ENCODE peak calls at places on chromosome 6, in ten cellular contexts. H is Panc1, F is H1, O is prostate gland, R is spleen, J is GM23338, D is SK-N-SH, P is transverse colon, M is upper lobe of left lung, Q is breast epithelium. C is an unnamed sample.

GRCh38 chr6:154570505-154570904 is 60.0 kb upstream of the CNKSR3 start:
- DNase-seq in M (no peak), J (no peak), D (no peak), Q (no peak), H (no peak), O (no peak), P (no peak), F (no peak), R (no peak), C (no peak)

GRCh38 chr6:69894578-69895347 is 28.4 kb downstream of the COL19A1 start:
- DNase-seq in O (peak; percentile 39), D (no peak), Q (no peak), M (no peak), F (no peak), R (no peak), H (no peak), P (no peak), J (no peak), C (no peak)

GRCh38 chr6:156599977-156600647 is 177.1 kb upstream of the ARID1B start:
- DNase-seq in Q (no peak), D (no peak), O (peak; percentile 22), R (no peak), J (no peak), P (no peak), M (no peak), H (no peak), F (no peak), C (peak; percentile 93)

GRCh38 chr6:141641406-141641805 is 491.3 kb upstream of the GJE1 start:
- DNase-seq in D (no peak), O (no peak), P (no peak), Q (no peak), R (no peak), F (no peak), M (no peak), J (no peak), H (no peak), C (no peak)

GRCh38 chr6:46652232-46652602 is 401 bp downstream of the CYP39A1 start:
- DNase-seq in J (peak; percentile 9), O (no peak), R (no peak), F (no peak), P (no peak), H (no peak), Q (no peak), M (no peak), D (no peak), C (no peak)

GRCh38 chr6:25180630-25181375 is 98.4 kb upstream of the CARMIL1 start:
- DNase-seq in D (no peak), J (no peak), P (no peak), R (peak; percentile 73), H (no peak), F (no peak), O (no peak), Q (no peak), M (peak; percentile 52), C (no peak)

GRCh38 chr6:113690255-113690956 is 166.7 kb upstream of the MARCKS start:
- DNase-seq in F (no peak), O (peak; percentile 36), Q (no peak), H (peak; percentile 93), R (no peak), P (no peak), D (peak; percentile 10), M (no peak), J (no peak), C (no peak)

GRCh38 chr6:155301867-155302266 is 12.4 kb downstream of the TFB1M start:
- DNase-seq in J (peak; percentile 10), O (no peak), F (no peak), Q (no peak), D (no peak), H (no peak), M (no peak), P (no peak), R (no peak), C (no peak)

GRCh38 chr6:97053643-97054411 is 129.3 kb downstream of the KLHL32 start:
- DNase-seq in M (no peak), O (no peak), D (peak; percentile 26), Q (no peak), P (no peak), H (no peak), R (no peak), J (peak; percentile 40), F (no peak), C (no peak)

GRCh38 chr6:138818496-138819194 is 22.8 kb downstream of the ECT2L start:
- DNase-seq in M (no peak), D (no peak), R (no peak), H (no peak), Q (no peak), F (no peak), O (no peak), P (no peak), J (peak; percentile 17), C (no peak)

GRCh38 chr6:108841377-108841855 is 6.8 kb upstream of the ARMC2 start:
- DNase-seq in M (no peak), R (no peak), P (peak; percentile 21), D (no peak), O (no peak), H (no peak), F (no peak), Q (no peak), J (no peak), C (no peak)

GRCh38 chr6:19662911-19663310 is 174.3 kb upstream of the ID4 start:
- DNase-seq in J (peak; percentile 13), F (no peak), R (no peak), Q (no peak), P (no peak), O (no peak), D (no peak), M (no peak), H (no peak), C (no peak)

GRCh38 chr6:19664050-19664449 is 173.1 kb upstream of the ID4 start:
- DNase-seq in D (no peak), J (peak; percentile 38), H (no peak), F (no peak), P (no peak), R (no peak), O (no peak), Q (no peak), M (no peak), C (no peak)

GRCh38 chr6:19668710-19669109 is 168.5 kb upstream of the ID4 start:
- DNase-seq in O (no peak), H (no peak), Q (no peak), R (no peak), P (no peak), D (no peak), M (no peak), F (no peak), J (no peak), C (no peak)

GRCh38 chr6:19663479-19663878 is 173.7 kb upstream of the ID4 start:
- DNase-seq in O (no peak), R (no peak), D (no peak), H (no peak), M (no peak), Q (no peak), F (no peak), P (no peak), J (peak; percentile 80), C (no peak)

DNA sequence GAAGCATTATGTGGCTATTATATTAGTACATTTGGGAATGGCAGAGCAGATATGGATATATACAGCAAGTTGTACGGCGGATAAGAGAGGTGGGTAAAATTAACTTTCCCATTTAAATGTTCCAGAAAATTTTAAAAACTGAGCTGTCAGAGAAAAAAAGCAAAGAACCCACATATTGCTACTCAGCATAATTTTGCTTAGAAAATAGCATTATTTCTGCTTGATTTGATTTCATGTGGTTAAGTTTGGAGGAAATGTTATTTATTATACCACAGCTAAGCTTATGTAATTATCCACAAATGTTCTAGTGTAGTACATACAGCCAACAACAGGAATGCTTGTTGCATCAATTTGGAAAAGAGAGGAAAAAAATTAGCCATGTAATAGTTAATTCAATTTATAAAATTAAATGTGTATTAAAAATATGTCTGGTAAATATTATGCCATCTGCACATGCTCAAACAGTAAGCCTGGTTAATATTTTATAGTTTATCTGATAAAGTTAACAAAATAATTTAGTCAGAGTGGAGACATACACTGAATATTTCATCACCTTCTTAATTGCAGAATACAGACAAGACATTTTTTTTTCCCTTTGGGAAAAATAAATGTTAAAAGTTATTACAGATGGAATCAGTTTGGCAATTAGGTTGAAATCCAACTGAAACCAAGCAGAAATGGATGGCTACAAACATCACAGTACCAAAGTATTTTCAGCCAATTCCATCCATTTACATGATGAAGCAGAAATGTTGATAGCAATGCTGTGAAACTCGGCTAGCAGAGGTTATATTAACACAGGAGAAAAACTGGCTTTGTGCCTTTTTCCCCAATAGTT is 172.1 kb upstream of the ID4 start:
- DNase-seq in H (no peak), Q (no peak), O (no peak), F (no peak), D (no peak), M (no peak), P (no peak), J (no peak), R (no peak), C (no peak)
- TF ChIP-seq POLR2AphosphoS5 in H (no peak), Q (no peak), O (no peak), F (no peak), D (no peak), M (no peak), P (no peak), J (no peak), R (no peak), C (no peak)

DNA sequence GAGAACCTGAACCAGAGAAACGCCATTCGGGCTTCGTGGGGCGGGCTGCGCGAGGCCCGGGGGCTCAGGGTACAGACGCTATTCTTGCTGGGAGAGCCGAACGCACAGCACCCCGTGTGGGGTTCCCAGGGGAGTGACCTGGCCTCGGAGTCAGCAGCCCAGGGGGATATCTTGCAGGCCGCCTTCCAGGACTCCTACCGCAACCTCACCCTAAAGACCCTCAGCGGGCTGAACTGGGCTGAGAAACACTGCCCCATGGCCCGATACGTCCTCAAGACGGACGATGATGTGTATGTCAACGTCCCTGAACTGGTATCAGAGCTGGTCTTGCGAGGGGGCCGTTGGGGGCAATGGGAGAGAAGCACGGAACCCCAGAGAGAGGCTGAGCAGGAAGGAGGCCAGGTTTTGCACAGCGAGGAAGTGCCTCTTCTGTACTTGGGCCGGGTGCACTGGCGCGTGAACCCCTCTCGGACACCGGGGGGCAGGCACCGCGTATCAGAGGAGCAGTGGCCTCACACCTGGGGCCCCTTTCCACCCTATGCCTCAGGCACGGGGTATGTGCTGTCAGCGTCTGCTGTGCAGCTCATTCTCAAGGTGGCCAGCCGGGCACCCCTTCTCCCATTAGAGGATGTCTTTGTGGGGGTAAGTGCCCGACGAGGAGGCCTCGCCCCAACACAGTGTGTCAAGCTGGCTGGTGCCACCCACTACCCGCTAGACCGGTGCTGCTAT is 904 bp downstream of the B3GALT4 start:
- DNase-seq in R (peak; percentile 88), F (peak; percentile 65), Q (no peak), M (no peak), P (peak; percentile 37), H (no peak), O (no peak), D (peak; percentile 69), J (peak; percentile 46), C (no peak)
- H3K4me1 ChIP-seq in R (peaks cover 59% of the 10 kb centered on the region), F (peaks cover 16% of the 10 kb centered on the region), Q (peaks cover 35% of the 10 kb centered on the region), M (peaks cover 63% of the 10 kb centered on the region), P (peaks cover 29% of the 10 kb centered on the region), H (peaks cover 53% of the 10 kb centered on the region), O (peaks cover 28% of the 10 kb centered on the region), D (peaks cover 31% of the 10 kb centered on the region), J (peaks cover 47% of the 10 kb centered on the region), C (peaks cover 50% of the 10 kb centered on the region)

GRCh38 chr6:129882510-129883023 is 21.5 kb upstream of the TMEM244 start:
- DNase-seq in J (no peak), O (no peak), P (peak; percentile 13), H (no peak), F (no peak), D (no peak), M (peak; percentile 3), Q (no peak), R (peak; percentile 71), C (no peak)
- TF ChIP-seq POLR2AphosphoS5 in J (no peak), O (no peak), P (no peak), H (no peak), F (no peak), D (no peak), M (no peak), Q (no peak), R (no peak), C (no peak)

GRCh38 chr6:75429304-75429703 is 64.3 kb downstream of the FILIP1 start:
- DNase-seq in Q (no peak), M (no peak), F (no peak), R (no peak), D (no peak), H (no peak), J (peak; percentile 24), O (no peak), P (no peak), C (no peak)
- H3K4me1 ChIP-seq in Q (no peaks in the 10 kb centered on the region), M (peaks cover 8% of the 10 kb centered on the region), F (no peaks in the 10 kb centered on the region), R (no peaks in the 10 kb centered on the region), D (peaks cover 13% of the 10 kb centered on the region), H (no peaks in the 10 kb centered on the region), J (peaks cover 8% of the 10 kb centered on the region), O (no peaks in the 10 kb centered on the region), P (no peaks in the 10 kb centered on the region), C (no peaks in the 10 kb centered on the region)

C was measured in vagina.